ENCODE peak calls at places on chromosomes 12 and 14, in eight cellular contexts. One of them, this sample, is unnamed.

GRCh38 chr12:54689984-54690383 is 41.8 kb upstream of the DCD start:
- DNase-seq in uterus: no peak
- DNase-seq in endothelial cell of umbilical vein: no peak
- DNase-seq in mucosa of descending colon: no peak
- DNase-seq in astrocyte: no peak
- DNase-seq in thoracic aorta: no peak
- DNase-seq in NB4: peak
- DNase-seq in WTC11: peak
- DNase-seq in this sample: no peak

GRCh38 chr14:77059276-77059934 is 30.9 kb upstream of the IRF2BPL start:
- DNase-seq in uterus: no peak
- DNase-seq in endothelial cell of umbilical vein: peak
- DNase-seq in mucosa of descending colon: no peak
- DNase-seq in astrocyte: peak
- DNase-seq in thoracic aorta: no peak
- DNase-seq in NB4: peak
- DNase-seq in WTC11: peak
- DNase-seq in this sample: no peak

GRCh38 chr12:57693317-57693658 is 644 bp upstream of the OS9 start:
- DNase-seq in uterus: no peak
- DNase-seq in endothelial cell of umbilical vein: no peak
- DNase-seq in mucosa of descending colon: no peak
- DNase-seq in astrocyte: no peak
- DNase-seq in thoracic aorta: no peak
- DNase-seq in NB4: no peak
- DNase-seq in WTC11: no peak
- DNase-seq in this sample: no peak

GRCh38 chr12:108849653-108850052 is 7.7 kb downstream of the SSH1 start:
- DNase-seq in uterus: no peak
- DNase-seq in endothelial cell of umbilical vein: no peak
- DNase-seq in mucosa of descending colon: no peak
- DNase-seq in astrocyte: no peak
- DNase-seq in thoracic aorta: no peak
- DNase-seq in NB4: no peak
- DNase-seq in WTC11: no peak
- DNase-seq in this sample: no peak

GRCh38 chr14:22545842-22546721 is 42.9 kb downstream of the DAD1 start:
- DNase-seq in uterus: no peak
- DNase-seq in endothelial cell of umbilical vein: peak
- DNase-seq in mucosa of descending colon: no peak
- DNase-seq in astrocyte: peak
- DNase-seq in thoracic aorta: no peak
- DNase-seq in NB4: no peak
- DNase-seq in WTC11: no peak
- DNase-seq in this sample: no peak

GRCh38 chr12:108597559-108598471 is at the start of gene TMEM119:
- DNase-seq in uterus: peak
- DNase-seq in endothelial cell of umbilical vein: no peak
- DNase-seq in mucosa of descending colon: peak
- DNase-seq in astrocyte: no peak
- DNase-seq in thoracic aorta: no peak
- DNase-seq in NB4: peak
- DNase-seq in WTC11: no peak
- DNase-seq in this sample: peak

GRCh38 chr12:55742719-55743130 is at the start of gene GDF11:
- DNase-seq in uterus: peak
- DNase-seq in endothelial cell of umbilical vein: peak
- DNase-seq in mucosa of descending colon: peak
- DNase-seq in astrocyte: peak
- DNase-seq in thoracic aorta: no peak
- DNase-seq in NB4: peak
- DNase-seq in WTC11: peak
- DNase-seq in this sample: no peak

GRCh38 chr12:13289644-13290285 is 93.2 kb downstream of the EMP1 start:
- DNase-seq in uterus: no peak
- DNase-seq in endothelial cell of umbilical vein: no peak
- DNase-seq in mucosa of descending colon: no peak
- DNase-seq in astrocyte: peak
- DNase-seq in thoracic aorta: no peak
- DNase-seq in NB4: no peak
- DNase-seq in WTC11: no peak
- DNase-seq in this sample: no peak

GRCh38 chr14:105275267-105275946 is 25.4 kb downstream of the BRF1 start:
- DNase-seq in uterus: no peak
- DNase-seq in endothelial cell of umbilical vein: no peak
- DNase-seq in mucosa of descending colon: no peak
- DNase-seq in astrocyte: peak
- DNase-seq in thoracic aorta: no peak
- DNase-seq in NB4: no peak
- DNase-seq in WTC11: no peak
- DNase-seq in this sample: no peak

GRCh38 chr14:101129750-101130149 is 226.2 kb upstream of the RTL1 start:
- DNase-seq in uterus: no peak
- DNase-seq in endothelial cell of umbilical vein: no peak
- DNase-seq in mucosa of descending colon: no peak
- DNase-seq in astrocyte: no peak
- DNase-seq in thoracic aorta: no peak
- DNase-seq in NB4: no peak
- DNase-seq in WTC11: no peak
- DNase-seq in this sample: no peak
- TF ChIP-seq CTCF in uterus: no peak
- TF ChIP-seq CTCF in endothelial cell of umbilical vein: no peak
- TF ChIP-seq CTCF in mucosa of descending colon: no peak
- TF ChIP-seq CTCF in astrocyte: no peak
- TF ChIP-seq CTCF in thoracic aorta: no peak
- TF ChIP-seq CTCF in NB4: no peak
- TF ChIP-seq CTCF in WTC11: no peak
- TF ChIP-seq CTCF in this sample: no peak

GRCh38 chr12:110699591-110700445 is 10.9 kb upstream of the HVCN1 start:
- DNase-seq in uterus: no peak
- DNase-seq in endothelial cell of umbilical vein: no peak
- DNase-seq in mucosa of descending colon: no peak
- DNase-seq in astrocyte: no peak
- DNase-seq in thoracic aorta: no peak
- DNase-seq in NB4: peak
- DNase-seq in WTC11: peak
- DNase-seq in this sample: no peak
- TF ChIP-seq CTCF in uterus: no peak
- TF ChIP-seq CTCF in endothelial cell of umbilical vein: no peak
- TF ChIP-seq CTCF in mucosa of descending colon: no peak
- TF ChIP-seq CTCF in astrocyte: no peak
- TF ChIP-seq CTCF in thoracic aorta: no peak
- TF ChIP-seq CTCF in NB4: peak
- TF ChIP-seq CTCF in WTC11: no peak
- TF ChIP-seq CTCF in this sample: no peak

GRCh38 chr14:55578511-55578910 is 1.5 kb upstream of the KTN1 start:
- DNase-seq in uterus: no peak
- DNase-seq in endothelial cell of umbilical vein: no peak
- DNase-seq in mucosa of descending colon: no peak
- DNase-seq in astrocyte: no peak
- DNase-seq in thoracic aorta: no peak
- DNase-seq in NB4: no peak
- DNase-seq in WTC11: no peak
- DNase-seq in this sample: no peak
- TF ChIP-seq CTCF in uterus: no peak
- TF ChIP-seq CTCF in endothelial cell of umbilical vein: no peak
- TF ChIP-seq CTCF in mucosa of descending colon: no peak
- TF ChIP-seq CTCF in astrocyte: no peak
- TF ChIP-seq CTCF in thoracic aorta: no peak
- TF ChIP-seq CTCF in NB4: no peak
- TF ChIP-seq CTCF in WTC11: no peak
- TF ChIP-seq CTCF in this sample: no peak

GRCh38 chr14:80049055-80049454 is 162.2 kb downstream of the DIO2 start:
- DNase-seq in uterus: no peak
- DNase-seq in endothelial cell of umbilical vein: no peak
- DNase-seq in mucosa of descending colon: no peak
- DNase-seq in astrocyte: peak
- DNase-seq in thoracic aorta: no peak
- DNase-seq in NB4: no peak
- DNase-seq in WTC11: no peak
- DNase-seq in this sample: no peak

GRCh38 chr14:80047761-80048160 is 163.5 kb downstream of the DIO2 start:
- DNase-seq in uterus: no peak
- DNase-seq in endothelial cell of umbilical vein: peak
- DNase-seq in mucosa of descending colon: no peak
- DNase-seq in astrocyte: no peak
- DNase-seq in thoracic aorta: no peak
- DNase-seq in NB4: no peak
- DNase-seq in WTC11: no peak
- DNase-seq in this sample: no peak
- TF ChIP-seq CTCF in uterus: no peak
- TF ChIP-seq CTCF in endothelial cell of umbilical vein: no peak
- TF ChIP-seq CTCF in mucosa of descending colon: no peak
- TF ChIP-seq CTCF in astrocyte: no peak
- TF ChIP-seq CTCF in thoracic aorta: no peak
- TF ChIP-seq CTCF in NB4: no peak
- TF ChIP-seq CTCF in WTC11: no peak
- TF ChIP-seq CTCF in this sample: no peak

GRCh38 chr12:97131220-97131981 is 224.3 kb downstream of the NEDD1 start:
- DNase-seq in uterus: no peak
- DNase-seq in endothelial cell of umbilical vein: no peak
- DNase-seq in mucosa of descending colon: no peak
- DNase-seq in astrocyte: no peak
- DNase-seq in thoracic aorta: no peak
- DNase-seq in NB4: no peak
- DNase-seq in WTC11: peak
- DNase-seq in this sample: no peak

GRCh38 chr12:97132270-97132669 is 225.2 kb downstream of the NEDD1 start:
- DNase-seq in uterus: no peak
- DNase-seq in endothelial cell of umbilical vein: no peak
- DNase-seq in mucosa of descending colon: no peak
- DNase-seq in astrocyte: no peak
- DNase-seq in thoracic aorta: no peak
- DNase-seq in NB4: no peak
- DNase-seq in WTC11: no peak
- DNase-seq in this sample: no peak

GRCh38 chr12:97140355-97140754 is 233.3 kb downstream of the NEDD1 start:
- DNase-seq in uterus: no peak
- DNase-seq in endothelial cell of umbilical vein: no peak
- DNase-seq in mucosa of descending colon: no peak
- DNase-seq in astrocyte: no peak
- DNase-seq in thoracic aorta: no peak
- DNase-seq in NB4: peak
- DNase-seq in WTC11: no peak
- DNase-seq in this sample: no peak

DNA sequence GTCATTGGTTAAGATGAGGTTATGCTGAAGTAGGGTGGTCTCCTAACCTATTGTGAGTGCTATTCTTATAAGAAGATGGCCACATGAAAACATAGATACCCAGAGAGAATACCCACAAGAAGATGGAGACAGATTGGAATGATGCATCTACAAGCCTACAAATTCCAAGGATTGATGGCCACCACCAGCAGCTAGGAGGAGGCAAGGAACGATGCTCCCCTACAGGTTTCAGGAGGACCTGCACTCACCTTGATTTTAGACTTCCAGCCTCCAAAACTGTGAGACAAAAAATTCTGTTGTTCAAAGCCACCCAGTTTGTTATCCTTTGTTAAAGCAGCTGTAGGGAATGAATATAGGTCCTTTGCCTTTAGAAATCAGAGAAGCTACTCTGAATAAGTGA is 227.4 kb downstream of the NEDD1 start:
- DNase-seq in uterus: no peak
- DNase-seq in endothelial cell of umbilical vein: no peak
- DNase-seq in mucosa of descending colon: no peak
- DNase-seq in astrocyte: no peak
- DNase-seq in thoracic aorta: no peak
- DNase-seq in NB4: no peak
- DNase-seq in WTC11: no peak
- DNase-seq in this sample: no peak
- TF ChIP-seq CTCF in uterus: no peak
- TF ChIP-seq CTCF in endothelial cell of umbilical vein: no peak
- TF ChIP-seq CTCF in mucosa of descending colon: no peak
- TF ChIP-seq CTCF in astrocyte: no peak
- TF ChIP-seq CTCF in thoracic aorta: no peak
- TF ChIP-seq CTCF in NB4: no peak
- TF ChIP-seq CTCF in WTC11: peak
- TF ChIP-seq CTCF in this sample: no peak

DNA sequence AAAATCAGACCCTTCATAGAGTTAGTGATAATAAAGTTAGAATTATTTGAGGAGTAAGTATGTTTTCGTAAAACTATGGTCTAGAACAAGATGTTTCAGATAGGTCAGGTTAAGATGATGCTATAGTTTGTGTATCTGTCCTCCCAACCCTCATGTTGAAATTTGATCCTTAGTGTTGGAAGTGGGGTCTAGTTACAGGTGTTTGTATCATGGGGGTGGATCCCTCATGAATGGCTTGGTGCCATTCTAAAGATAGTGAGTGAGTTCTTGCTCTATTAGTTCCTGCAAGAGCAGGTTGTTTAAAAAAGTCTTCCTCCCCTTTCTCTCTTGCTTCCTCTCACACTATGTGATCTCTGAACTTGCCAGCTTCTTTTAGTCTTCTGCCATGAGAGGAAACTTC is 707.3 kb upstream of the FOXG1 start:
- DNase-seq in uterus: no peak
- DNase-seq in endothelial cell of umbilical vein: no peak
- DNase-seq in mucosa of descending colon: no peak
- DNase-seq in astrocyte: no peak
- DNase-seq in thoracic aorta: no peak
- DNase-seq in NB4: no peak
- DNase-seq in WTC11: no peak
- DNase-seq in this sample: no peak
- TF ChIP-seq CTCF in uterus: no peak
- TF ChIP-seq CTCF in endothelial cell of umbilical vein: no peak
- TF ChIP-seq CTCF in mucosa of descending colon: no peak
- TF ChIP-seq CTCF in astrocyte: no peak
- TF ChIP-seq CTCF in thoracic aorta: no peak
- TF ChIP-seq CTCF in NB4: no peak
- TF ChIP-seq CTCF in WTC11: no peak
- TF ChIP-seq CTCF in this sample: no peak

DNA sequence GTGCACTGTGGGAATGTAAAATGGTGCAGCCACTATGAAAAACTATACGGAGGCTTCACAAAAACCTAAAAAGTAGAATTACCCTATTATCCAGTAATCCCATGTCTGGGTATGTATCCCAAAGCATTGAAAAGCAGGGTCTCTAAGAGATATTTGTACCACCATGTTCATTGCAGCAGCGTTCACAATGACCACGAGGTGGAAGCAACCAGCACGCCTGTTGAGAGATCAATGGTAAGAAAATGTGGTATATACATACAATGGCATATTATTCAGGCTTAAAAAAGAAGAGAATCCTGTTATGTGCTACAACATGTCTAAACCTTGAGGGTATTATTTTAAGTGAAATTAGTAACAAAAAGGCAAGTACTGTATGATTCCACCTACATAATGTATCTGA is 910 bp upstream of the NOPCHAP1 start:
- DNase-seq in uterus: no peak
- DNase-seq in endothelial cell of umbilical vein: no peak
- DNase-seq in mucosa of descending colon: no peak
- DNase-seq in astrocyte: no peak
- DNase-seq in thoracic aorta: no peak
- DNase-seq in NB4: peak
- DNase-seq in WTC11: no peak
- DNase-seq in this sample: no peak
- TF ChIP-seq CTCF in uterus: no peak
- TF ChIP-seq CTCF in endothelial cell of umbilical vein: no peak
- TF ChIP-seq CTCF in mucosa of descending colon: no peak
- TF ChIP-seq CTCF in astrocyte: no peak
- TF ChIP-seq CTCF in thoracic aorta: no peak
- TF ChIP-seq CTCF in NB4: peak
- TF ChIP-seq CTCF in WTC11: no peak
- TF ChIP-seq CTCF in this sample: no peak

This sample was measured in nephron progenitor cell.